ENCODE peak calls at places on chromosomes 13 and 19, in four cellular contexts. O, U, F and Z are unnamed samples.

GRCh38 chr19:41427647-41428480 is 690 bp upstream of the B3GNT8 start:
- DNase-seq in U (no peak), O (no peak), F (peak), Z (no peak)

GRCh38 chr13:50990050-50990449 is 80.5 kb downstream of the RNASEH2B start:
- DNase-seq in F (no peak), U (no peak), O (no peak), Z (no peak)

GRCh38 chr13:75222031-75222430 is 259.9 kb downstream of the TBC1D4 start:
- DNase-seq in U (no peak), O (no peak), F (no peak), Z (peak)

GRCh38 chr19:5218963-5219530 is 121.6 kb downstream of the PTPRS start:
- DNase-seq in O (no peak), U (no peak), F (no peak), Z (no peak)

GRCh38 chr19:16001481-16002312 is 52.9 kb downstream of the OR10H4 start:
- DNase-seq in F (no peak), O (no peak), U (peak), Z (peak)

GRCh38 chr19:15269806-15270205 is 37.6 kb upstream of the EPHX3 start:
- DNase-seq in F (no peak), O (no peak), U (no peak), Z (no peak)

GRCh38 chr13:102569488-102569887 is 27.3 kb upstream of the TPP2 start:
- DNase-seq in F (no peak), O (no peak), U (no peak), Z (peak)

GRCh38 chr19:48741222-48741999 is 1.0 kb upstream of the RASIP1 start:
- DNase-seq in F (peak), O (peak), U (peak), Z (no peak)

GRCh38 chr13:78152415-78152814 is 233.8 kb upstream of the EDNRB start:
- DNase-seq in U (no peak), O (no peak), F (no peak), Z (no peak)

GRCh38 chr19:44664976-44665375 is 6.3 kb upstream of the CEACAM19 start:
- DNase-seq in U (no peak), F (no peak), O (no peak), Z (no peak)

GRCh38 chr13:104984296-104984818 is 1551.1 kb downstream of the EFNB2 start:
- DNase-seq in F (no peak), U (peak), O (no peak), Z (peak)

GRCh38 chr13:25977216-25977615 is 74.6 kb downstream of the SHISA2 start:
- DNase-seq in O (no peak), F (no peak), U (no peak), Z (no peak)

GRCh38 chr19:52742516-52742915 is 7.7 kb upstream of the ZNF611 start:
- DNase-seq in U (no peak), O (no peak), F (no peak), Z (no peak)

GRCh38 chr13:21590231-21590630 is 13.7 kb downstream of the MICU2 start:
- DNase-seq in O (no peak), U (no peak), F (no peak), Z (no peak)

GRCh38 chr13:45548281-45548680 is 67.3 kb downstream of the ERICH6B start:
- DNase-seq in F (no peak), U (no peak), O (no peak), Z (no peak)

GRCh38 chr13:80881495-80882482 is 540.9 kb upstream of the SPRY2 start:
- DNase-seq in U (no peak), O (no peak), F (no peak), Z (peak)

GRCh38 chr13:73991884-73992283 is 142.3 kb downstream of the KLF12 start:
- DNase-seq in O (no peak), F (no peak), U (no peak), Z (no peak)

GRCh38 chr13:102333320-102334181 is 68.3 kb downstream of the FGF14 start:
- DNase-seq in O (no peak), U (no peak), F (no peak), Z (peak)

GRCh38 chr13:94569615-94570014 is 26.3 kb downstream of the TGDS start:
- DNase-seq in O (no peak), F (no peak), U (no peak), Z (no peak)

GRCh38 chr13:104008571-104009435 is 942.6 kb upstream of the SLC10A2 start:
- DNase-seq in F (no peak), U (no peak), O (no peak), Z (no peak)

GRCh38 chr13:75647126-75647784 is 11.1 kb downstream of the LMO7 start:
- DNase-seq in O (no peak), F (no peak), U (peak), Z (no peak)

GRCh38 chr13:106464076-106464475 is 71.4 kb downstream of the EFNB2 start:
- DNase-seq in U (no peak), F (no peak), O (no peak), Z (peak)

GRCh38 chr13:79779761-79780160 is 298.8 kb downstream of the NDFIP2 start:
- DNase-seq in F (peak), O (no peak), U (no peak), Z (peak)

GRCh38 chr13:24663089-24663395 is 17.2 kb upstream of the ATP12A start:
- DNase-seq in U (no peak), F (no peak), O (no peak), Z (no peak)

GRCh38 chr19:15589760-15590451 is 25.1 kb upstream of the CYP4F8 start:
- DNase-seq in F (no peak), U (no peak), O (no peak), Z (no peak)

GRCh38 chr13:42266464-42266863 is 5.5 kb upstream of the AKAP11 start:
- DNase-seq in O (no peak), F (no peak), U (no peak), Z (no peak)

GRCh38 chr13:89891416-89891815 is 1456.1 kb upstream of the MIR17HG start:
- DNase-seq in F (no peak), U (no peak), O (no peak), Z (no peak)

GRCh38 chr19:2166741-2167738 is 3.3 kb downstream of the DOT1L start:
- DNase-seq in F (peak), U (peak), O (no peak), Z (no peak)
- H3K4me3 ChIP-seq in F (no peak), U (peak), O (no peak), Z (no peak)

DNA sequence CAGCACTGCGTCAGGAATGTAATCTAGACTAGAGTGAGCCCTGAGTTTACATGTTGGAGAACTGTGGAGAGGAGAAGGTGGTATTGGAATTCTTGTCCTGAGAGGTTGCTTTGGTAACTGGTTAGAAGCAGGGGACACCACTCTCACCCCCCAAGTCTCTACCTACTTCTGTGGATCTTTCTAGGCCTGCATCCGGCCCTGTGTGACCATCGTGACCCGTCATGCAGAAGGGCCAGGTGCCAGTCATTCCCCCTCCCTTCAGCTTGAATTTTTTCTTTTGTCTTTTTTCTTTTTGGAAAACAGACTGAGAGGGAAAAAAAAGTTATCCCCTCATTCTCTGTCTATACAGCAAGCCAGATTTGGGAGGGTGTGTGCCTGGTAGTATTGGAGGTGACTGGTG is 31.8 kb downstream of the NFIX start:
- DNase-seq in F (no peak), O (no peak), U (no peak), Z (no peak)
- H3K4me3 ChIP-seq in F (peak), O (no peak), U (no peak), Z (no peak)

DNA sequence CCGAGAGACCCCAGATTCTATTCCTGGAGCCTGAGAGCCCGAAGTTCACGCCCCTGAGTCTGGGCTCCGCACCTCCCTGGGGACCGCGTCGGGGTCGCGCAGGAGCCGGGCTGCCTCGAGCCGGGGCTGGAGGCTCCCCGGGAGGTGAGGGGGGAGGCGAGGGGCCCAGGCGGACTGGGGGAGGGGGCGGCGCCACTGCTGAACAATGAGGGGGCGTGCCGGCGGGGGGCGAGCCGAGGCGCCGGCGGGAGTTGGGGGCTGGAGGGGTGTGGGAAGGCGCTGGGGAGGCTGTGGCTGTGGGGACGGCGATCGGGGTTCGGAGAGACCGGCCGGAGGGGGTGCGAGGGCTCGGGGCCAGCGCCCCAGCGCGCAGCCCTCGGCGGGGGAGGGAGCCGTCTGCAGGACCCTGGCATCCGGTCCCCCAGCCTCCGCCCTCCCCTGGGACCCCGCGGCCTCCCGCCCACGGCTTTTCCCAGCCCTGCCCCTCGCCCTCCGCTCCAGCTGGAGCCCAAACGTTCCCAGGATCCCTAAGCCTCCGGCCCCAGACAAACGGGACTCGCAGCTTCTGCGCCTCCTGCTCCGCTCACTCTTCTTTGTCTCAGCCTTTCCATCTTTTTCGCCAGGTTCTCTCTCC is 917 bp downstream of the PLEKHG2 start:
- DNase-seq in O (peak), F (peak), U (peak), Z (no peak)
- H3K4me3 ChIP-seq in O (peak), F (peak), U (peak), Z (peak)

DNA sequence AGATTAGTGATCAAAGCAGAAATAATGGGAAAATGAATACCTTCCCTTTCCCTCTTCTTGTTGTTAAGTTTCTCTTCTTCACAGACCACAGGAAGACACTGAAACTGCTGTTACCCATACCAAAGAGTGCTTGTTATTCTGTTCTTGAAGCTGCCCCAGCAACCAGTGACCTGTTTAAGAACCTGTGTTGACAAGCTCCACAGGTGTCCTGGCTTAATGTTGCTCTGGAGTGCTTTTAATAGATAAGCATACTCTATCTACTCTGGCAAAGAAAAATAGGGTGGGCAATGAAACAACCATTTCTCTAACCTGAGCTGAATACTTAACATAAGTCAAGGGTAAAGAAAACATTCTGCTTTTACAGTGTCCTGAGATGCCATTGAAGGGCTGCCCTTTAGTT is 506.7 kb upstream of the GPC6 start:
- DNase-seq in F (no peak), U (no peak), O (no peak), Z (no peak)
- H3K4me3 ChIP-seq in F (no peak), U (no peak), O (no peak), Z (no peak)

DNA sequence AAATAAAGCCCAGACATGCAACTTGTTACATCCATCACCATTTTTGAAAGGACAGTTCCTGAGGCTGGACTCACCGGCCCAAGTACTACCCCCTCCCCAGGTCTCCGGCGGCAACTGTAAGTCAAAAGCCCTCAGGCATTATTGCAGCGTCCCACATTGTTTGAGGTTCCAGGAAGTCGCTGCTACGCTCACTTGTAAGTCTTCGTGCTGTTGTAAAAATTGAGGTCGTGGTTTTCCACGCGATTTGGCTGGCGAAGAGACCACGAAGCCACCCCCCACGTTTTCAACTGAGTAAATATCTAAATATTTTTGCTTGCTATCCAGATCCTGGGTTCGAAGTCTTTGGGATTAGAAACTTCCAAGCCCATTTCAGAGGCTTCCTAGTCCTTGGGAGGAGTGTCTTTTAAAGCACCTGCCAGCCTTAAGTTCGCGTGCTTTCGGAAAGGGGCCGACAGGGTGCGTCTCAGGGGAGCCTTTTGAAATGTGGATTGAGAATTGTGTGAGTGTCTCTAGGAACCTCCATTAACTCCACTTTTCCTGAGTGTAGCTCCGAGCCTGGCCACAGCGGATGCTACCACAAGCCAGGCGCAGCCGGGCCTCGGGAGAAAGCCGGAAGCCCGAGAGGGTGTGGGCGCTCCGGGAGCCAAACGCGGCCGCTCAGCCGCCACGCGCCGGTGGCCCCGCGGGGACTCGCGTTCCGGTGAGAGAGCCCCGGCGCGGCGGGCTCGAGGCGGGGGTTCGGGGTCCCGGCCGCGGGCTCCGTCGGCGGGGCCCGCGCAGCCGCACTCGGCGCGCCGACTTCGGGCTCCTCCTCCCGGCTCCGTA is at the start of gene FNDC3A:
- DNase-seq in O (peak), U (peak), F (peak), Z (no peak)
- H3K4me3 ChIP-seq in O (peak), U (peak), F (peak), Z (peak)

GRCh38 chr19:32489971-32490370 is 84.4 kb downstream of the DPY19L3 start:
- DNase-seq in F (no peak), U (no peak), O (no peak), Z (no peak)
- H3K4me3 ChIP-seq in F (no peak), U (no peak), O (no peak), Z (no peak)

DNA sequence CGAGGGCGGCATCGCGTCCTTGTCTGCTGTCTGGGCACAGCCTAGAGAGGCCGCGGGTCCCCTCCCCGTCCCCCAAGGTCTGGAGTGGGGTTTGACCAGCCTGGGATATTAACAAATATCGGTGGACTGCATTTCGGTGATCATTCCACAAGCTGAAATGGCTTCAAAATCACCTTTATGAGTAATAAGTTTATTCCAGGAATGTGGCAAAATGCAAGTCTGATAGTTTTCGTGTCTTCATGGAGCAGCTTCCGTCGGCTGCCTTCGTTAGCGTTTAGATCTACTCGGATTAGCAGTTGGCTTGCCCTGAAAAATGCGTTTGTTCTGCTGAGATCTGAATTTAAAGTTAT is 1.1 kb upstream of the GJA3 start:
- DNase-seq in O (no peak), U (no peak), F (no peak), Z (no peak)
- H3K4me3 ChIP-seq in O (no peak), U (peak), F (no peak), Z (no peak)

GRCh38 chr13:30702006-30702405 is 33.3 kb upstream of the ALOX5AP start:
- DNase-seq in U (no peak), F (no peak), O (no peak), Z (no peak)

GRCh38 chr13:30708541-30708940 is 26.8 kb upstream of the ALOX5AP start:
- DNase-seq in U (no peak), O (no peak), F (no peak), Z (no peak)

GRCh38 chr13:30704596-30704995 is 30.7 kb upstream of the ALOX5AP start:
- DNase-seq in F (no peak), O (no peak), U (no peak), Z (no peak)

GRCh38 chr13:30710442-30710841 is 24.9 kb upstream of the ALOX5AP start:
- DNase-seq in U (no peak), O (no peak), F (no peak), Z (no peak)

GRCh38 chr13:30705672-30706071 is 29.7 kb upstream of the ALOX5AP start:
- DNase-seq in F (no peak), U (no peak), O (no peak), Z (no peak)
- H3K4me3 ChIP-seq in F (no peak), U (no peak), O (no peak), Z (no peak)